ENCODE peak calls at places on chromosomes 16 and 17, in five cellular contexts. One of them, this sample, is unnamed.

GRCh38 chr17:8430966-8431365 is 4.7 kb upstream of the NDEL1 start:
- DNase-seq in cardiac fibroblast: peak
- DNase-seq in neural progenitor cell: peak
- DNase-seq in CD4-positive, alpha-beta T cell: no peak
- DNase-seq in IMR-90: peak
- DNase-seq in this sample: no peak

GRCh38 chr16:79698341-79698753 is 97.8 kb upstream of the MAF start:
- DNase-seq in cardiac fibroblast: peak
- DNase-seq in neural progenitor cell: no peak
- DNase-seq in CD4-positive, alpha-beta T cell: no peak
- DNase-seq in IMR-90: peak
- DNase-seq in this sample: no peak

GRCh38 chr16:59635674-59636073 is 901.6 kb upstream of the GOT2 start:
- DNase-seq in cardiac fibroblast: peak
- DNase-seq in neural progenitor cell: no peak
- DNase-seq in CD4-positive, alpha-beta T cell: no peak
- DNase-seq in IMR-90: peak
- DNase-seq in this sample: no peak

GRCh38 chr17:76957600-76958464 is 89.6 kb downstream of the MGAT5B start:
- DNase-seq in cardiac fibroblast: peak
- DNase-seq in neural progenitor cell: peak
- DNase-seq in CD4-positive, alpha-beta T cell: no peak
- DNase-seq in IMR-90: peak
- DNase-seq in this sample: no peak

GRCh38 chr17:79888009-79888540 is 48.8 kb upstream of the CBX4 start:
- DNase-seq in cardiac fibroblast: no peak
- DNase-seq in neural progenitor cell: no peak
- DNase-seq in CD4-positive, alpha-beta T cell: no peak
- DNase-seq in IMR-90: no peak
- DNase-seq in this sample: no peak

GRCh38 chr16:21645261-21645721 is 7.1 kb downstream of the IGSF6 start:
- DNase-seq in cardiac fibroblast: peak
- DNase-seq in neural progenitor cell: no peak
- DNase-seq in CD4-positive, alpha-beta T cell: no peak
- DNase-seq in IMR-90: peak
- DNase-seq in this sample: peak

GRCh38 chr17:38885728-38886642 is 16.1 kb downstream of the LASP1 start:
- DNase-seq in cardiac fibroblast: peak
- DNase-seq in neural progenitor cell: peak
- DNase-seq in CD4-positive, alpha-beta T cell: no peak
- DNase-seq in IMR-90: peak
- DNase-seq in this sample: no peak

GRCh38 chr17:50967795-50968194 is 101.6 kb upstream of the TOB1 start:
- DNase-seq in cardiac fibroblast: no peak
- DNase-seq in neural progenitor cell: no peak
- DNase-seq in CD4-positive, alpha-beta T cell: no peak
- DNase-seq in IMR-90: peak
- DNase-seq in this sample: no peak

GRCh38 chr16:51573191-51573590 is 422.1 kb upstream of the SALL1 start:
- DNase-seq in cardiac fibroblast: no peak
- DNase-seq in neural progenitor cell: no peak
- DNase-seq in CD4-positive, alpha-beta T cell: no peak
- DNase-seq in IMR-90: no peak
- DNase-seq in this sample: no peak

GRCh38 chr17:54749157-54749556 is 151.5 kb upstream of the TOM1L1 start:
- DNase-seq in cardiac fibroblast: no peak
- DNase-seq in neural progenitor cell: peak
- DNase-seq in CD4-positive, alpha-beta T cell: no peak
- DNase-seq in IMR-90: no peak
- DNase-seq in this sample: no peak

DNA sequence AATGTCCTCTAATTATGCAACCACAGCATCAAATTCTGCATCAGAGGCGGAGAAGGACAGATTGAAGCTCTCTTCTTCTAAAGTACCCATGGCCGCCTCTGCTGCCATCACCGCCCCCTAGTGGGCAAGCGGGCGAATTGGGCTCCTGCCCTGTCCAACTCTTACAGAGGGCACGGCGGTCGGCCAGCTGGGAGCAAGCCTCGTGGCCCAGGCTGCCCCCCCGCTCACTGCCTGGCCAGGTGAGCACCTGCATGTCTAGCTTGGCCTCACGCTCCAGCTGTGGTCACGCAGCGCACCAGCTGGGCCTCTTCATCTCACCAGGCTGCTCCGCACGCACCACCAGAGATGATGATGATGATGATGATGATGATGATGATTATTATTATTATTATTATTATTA is 146.1 kb upstream of the TOM1L1 start:
- DNase-seq in cardiac fibroblast: no peak
- DNase-seq in neural progenitor cell: peak
- DNase-seq in CD4-positive, alpha-beta T cell: no peak
- DNase-seq in IMR-90: no peak
- DNase-seq in this sample: no peak
- TF ChIP-seq CTCF in cardiac fibroblast: no peak
- TF ChIP-seq CTCF in neural progenitor cell: peak
- TF ChIP-seq CTCF in CD4-positive, alpha-beta T cell: no peak
- TF ChIP-seq CTCF in IMR-90: no peak
- TF ChIP-seq CTCF in this sample: peak

GRCh38 chr16:15055141-15056053 is 477 bp downstream of the NTAN1 start:
- DNase-seq in cardiac fibroblast: peak
- DNase-seq in neural progenitor cell: peak
- DNase-seq in CD4-positive, alpha-beta T cell: peak
- DNase-seq in IMR-90: peak
- DNase-seq in this sample: peak
- TF ChIP-seq CTCF in cardiac fibroblast: no peak
- TF ChIP-seq CTCF in neural progenitor cell: peak
- TF ChIP-seq CTCF in CD4-positive, alpha-beta T cell: peak
- TF ChIP-seq CTCF in IMR-90: peak
- TF ChIP-seq CTCF in this sample: no peak

DNA sequence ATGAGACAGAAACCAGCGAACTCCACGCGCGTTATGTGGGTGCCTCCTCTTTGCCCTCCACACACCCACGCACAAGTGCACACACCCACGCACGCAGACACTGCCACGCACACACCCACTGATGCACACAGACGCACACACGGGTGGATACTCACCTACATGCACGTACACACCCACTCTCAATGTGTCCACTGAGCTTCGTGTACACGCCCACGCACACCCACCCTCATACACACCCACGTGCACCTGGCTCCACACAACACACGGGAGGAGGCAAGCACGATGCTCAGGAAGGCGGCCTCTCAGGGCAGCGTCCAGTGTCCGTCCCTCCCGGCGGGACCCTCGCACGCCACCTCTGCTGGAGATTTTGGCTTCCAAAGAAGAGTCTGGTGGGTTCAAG is 4.2 kb downstream of the RFNG start:
- DNase-seq in cardiac fibroblast: no peak
- DNase-seq in neural progenitor cell: no peak
- DNase-seq in CD4-positive, alpha-beta T cell: no peak
- DNase-seq in IMR-90: no peak
- DNase-seq in this sample: no peak
- TF ChIP-seq CTCF in cardiac fibroblast: no peak
- TF ChIP-seq CTCF in neural progenitor cell: no peak
- TF ChIP-seq CTCF in CD4-positive, alpha-beta T cell: no peak
- TF ChIP-seq CTCF in IMR-90: no peak
- TF ChIP-seq CTCF in this sample: no peak

DNA sequence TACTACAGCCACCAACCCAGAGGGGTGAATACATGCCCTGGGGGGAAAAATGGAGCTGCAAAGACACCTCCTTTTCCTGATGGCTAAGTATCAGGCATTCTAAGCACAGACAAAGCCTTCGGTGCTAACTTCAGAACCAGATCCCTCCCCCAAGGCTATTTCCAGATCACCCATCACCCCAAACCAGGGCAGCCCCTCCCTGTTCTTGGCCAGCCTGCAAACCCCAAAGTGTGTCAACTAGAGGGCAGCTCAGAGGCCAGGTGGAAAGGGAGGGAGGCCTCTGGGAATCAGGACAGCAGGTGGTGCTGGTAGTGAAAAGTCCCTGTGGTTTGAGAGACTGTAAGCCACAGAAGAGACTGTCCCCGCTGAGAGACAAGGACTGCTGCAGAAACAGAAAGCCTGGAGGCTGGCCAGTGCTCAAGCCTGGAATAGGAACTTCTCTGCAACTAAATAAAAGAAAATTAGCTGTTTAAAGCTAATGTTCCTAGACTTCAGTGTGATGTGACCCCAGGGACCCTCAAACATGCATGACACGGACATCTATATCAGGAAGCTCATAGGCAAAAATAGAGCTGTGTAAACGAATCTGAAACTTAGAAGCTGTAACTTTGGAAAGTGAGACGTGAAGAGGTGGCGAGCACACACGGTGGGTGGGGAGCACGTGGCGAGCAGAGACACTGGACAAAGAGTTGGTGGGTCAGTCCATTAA is 9.1 kb downstream of the TUBG1 start:
- DNase-seq in cardiac fibroblast: no peak
- DNase-seq in neural progenitor cell: peak
- DNase-seq in CD4-positive, alpha-beta T cell: no peak
- DNase-seq in IMR-90: no peak
- DNase-seq in this sample: peak
- TF ChIP-seq CTCF in cardiac fibroblast: no peak
- TF ChIP-seq CTCF in neural progenitor cell: peak
- TF ChIP-seq CTCF in CD4-positive, alpha-beta T cell: no peak
- TF ChIP-seq CTCF in IMR-90: peak
- TF ChIP-seq CTCF in this sample: peak

DNA sequence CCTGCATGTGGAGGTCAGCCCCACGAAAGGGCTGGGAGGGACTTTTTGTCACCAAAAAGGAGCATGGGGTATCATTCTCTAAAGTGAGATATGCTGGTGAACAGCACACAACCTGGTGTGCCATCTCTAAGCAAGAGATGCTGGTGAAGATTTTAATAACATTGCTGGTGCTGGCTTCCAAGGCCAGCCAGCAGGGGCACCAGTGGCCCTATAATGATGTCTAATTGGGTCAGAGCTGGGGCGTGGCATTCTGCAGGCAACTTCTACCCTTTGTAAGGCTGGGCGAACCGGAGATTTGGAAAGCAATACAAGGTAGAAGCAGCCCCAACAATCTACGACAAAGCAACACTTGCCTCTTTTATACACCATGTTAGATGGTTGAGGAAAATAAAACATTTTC is 16.8 kb downstream of the SDR42E1 start:
- DNase-seq in cardiac fibroblast: no peak
- DNase-seq in neural progenitor cell: no peak
- DNase-seq in CD4-positive, alpha-beta T cell: no peak
- DNase-seq in IMR-90: no peak
- DNase-seq in this sample: no peak
- TF ChIP-seq CTCF in cardiac fibroblast: peak
- TF ChIP-seq CTCF in neural progenitor cell: peak
- TF ChIP-seq CTCF in CD4-positive, alpha-beta T cell: no peak
- TF ChIP-seq CTCF in IMR-90: no peak
- TF ChIP-seq CTCF in this sample: no peak

GRCh38 chr17:81703747-81704654 is 834 bp downstream of the MRPL12 start:
- DNase-seq in cardiac fibroblast: no peak
- DNase-seq in neural progenitor cell: no peak
- DNase-seq in CD4-positive, alpha-beta T cell: no peak
- DNase-seq in IMR-90: no peak
- DNase-seq in this sample: no peak

GRCh38 chr17:81701288-81702071 is 1.7 kb upstream of the MRPL12 start:
- DNase-seq in cardiac fibroblast: no peak
- DNase-seq in neural progenitor cell: no peak
- DNase-seq in CD4-positive, alpha-beta T cell: no peak
- DNase-seq in IMR-90: no peak
- DNase-seq in this sample: no peak

GRCh38 chr17:81705518-81706231 is 2.5 kb downstream of the MRPL12 start:
- DNase-seq in cardiac fibroblast: no peak
- DNase-seq in neural progenitor cell: no peak
- DNase-seq in CD4-positive, alpha-beta T cell: no peak
- DNase-seq in IMR-90: no peak
- DNase-seq in this sample: no peak

GRCh38 chr17:81700353-81701287 is 2.5 kb upstream of the MRPL12 start:
- DNase-seq in cardiac fibroblast: no peak
- DNase-seq in neural progenitor cell: no peak
- DNase-seq in CD4-positive, alpha-beta T cell: no peak
- DNase-seq in IMR-90: no peak
- DNase-seq in this sample: no peak

GRCh38 chr17:81702934-81703746 is at the start of gene MRPL12:
- DNase-seq in cardiac fibroblast: peak
- DNase-seq in neural progenitor cell: peak
- DNase-seq in CD4-positive, alpha-beta T cell: peak
- DNase-seq in IMR-90: peak
- DNase-seq in this sample: peak
- TF ChIP-seq CTCF in cardiac fibroblast: no peak
- TF ChIP-seq CTCF in neural progenitor cell: no peak
- TF ChIP-seq CTCF in CD4-positive, alpha-beta T cell: peak
- TF ChIP-seq CTCF in IMR-90: no peak
- TF ChIP-seq CTCF in this sample: no peak

DNA sequence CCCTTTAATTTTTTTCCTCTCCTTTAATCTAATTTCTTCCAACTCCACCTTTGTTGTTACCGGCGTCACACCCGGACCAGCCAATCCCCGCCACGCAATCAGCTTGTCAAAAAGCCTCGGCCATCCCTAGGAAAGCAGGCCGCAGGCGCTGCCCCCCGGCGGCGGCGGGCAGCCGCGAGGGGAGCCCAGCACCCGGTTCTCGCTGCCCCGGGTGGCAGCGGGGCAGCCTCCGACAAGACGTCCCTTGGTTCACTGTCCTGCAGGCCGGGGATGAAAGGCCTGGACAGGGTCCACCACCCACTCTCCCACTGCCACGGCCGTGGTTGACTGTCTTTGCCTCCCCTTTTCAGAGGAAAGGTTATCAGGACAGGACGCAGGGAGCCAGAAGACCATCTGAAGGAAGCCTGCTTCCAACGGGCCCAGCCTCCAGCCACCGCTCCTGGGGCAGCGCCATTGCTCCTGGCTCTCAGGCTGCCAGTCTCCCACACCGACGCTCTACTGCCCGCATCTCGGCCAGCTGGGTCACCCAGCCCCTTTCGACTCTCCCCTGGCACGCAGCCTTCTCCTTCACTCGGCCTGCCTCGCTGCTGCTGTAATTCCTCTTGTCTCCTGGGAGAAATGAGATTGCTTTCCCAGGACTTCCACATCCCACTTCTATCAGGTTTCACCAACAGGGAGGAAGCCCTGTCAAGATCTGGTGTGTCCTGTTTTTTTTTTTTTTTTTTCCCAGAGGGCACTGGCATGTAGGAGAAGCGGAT is 2.8 kb upstream of the UBTF start:
- DNase-seq in cardiac fibroblast: peak
- DNase-seq in neural progenitor cell: peak
- DNase-seq in CD4-positive, alpha-beta T cell: no peak
- DNase-seq in IMR-90: peak
- DNase-seq in this sample: peak
- TF ChIP-seq CTCF in cardiac fibroblast: no peak
- TF ChIP-seq CTCF in neural progenitor cell: peak
- TF ChIP-seq CTCF in CD4-positive, alpha-beta T cell: no peak
- TF ChIP-seq CTCF in IMR-90: peak
- TF ChIP-seq CTCF in this sample: peak

GRCh38 chr17:66021757-66022156 is 170.2 kb downstream of the CEP112 start:
- DNase-seq in cardiac fibroblast: no peak
- DNase-seq in neural progenitor cell: no peak
- DNase-seq in CD4-positive, alpha-beta T cell: no peak
- DNase-seq in IMR-90: no peak
- DNase-seq in this sample: no peak
- TF ChIP-seq CTCF in cardiac fibroblast: no peak
- TF ChIP-seq CTCF in neural progenitor cell: peak
- TF ChIP-seq CTCF in CD4-positive, alpha-beta T cell: no peak
- TF ChIP-seq CTCF in IMR-90: no peak
- TF ChIP-seq CTCF in this sample: no peak

GRCh38 chr16:2465653-2466415 is 5.3 kb upstream of the NTN3 start:
- DNase-seq in cardiac fibroblast: peak
- DNase-seq in neural progenitor cell: peak
- DNase-seq in CD4-positive, alpha-beta T cell: no peak
- DNase-seq in IMR-90: no peak
- DNase-seq in this sample: no peak
- TF ChIP-seq CTCF in cardiac fibroblast: peak
- TF ChIP-seq CTCF in neural progenitor cell: peak
- TF ChIP-seq CTCF in CD4-positive, alpha-beta T cell: no peak
- TF ChIP-seq CTCF in IMR-90: peak
- TF ChIP-seq CTCF in this sample: no peak

This sample was measured in GM20000.